ENCODE peak calls at places on chromosomes 2 and 18, in four cellular contexts. C, F, H and T are unnamed samples.
A peak's percentile ranks its signal among the peaks of the same experiment; 100 is the strongest.

GRCh38 chr2:181281206-181281832 is 175.9 kb upstream of the ITGA4 start:
- DNase-seq in H (no peak), C (peak; percentile 45), F (no peak), T (no peak)

GRCh38 chr2:161662373-161662772 is 38.2 kb downstream of the SLC4A10 start:
- DNase-seq in H (no peak), F (no peak), C (no peak), T (no peak)

GRCh38 chr2:143261986-143262784 is 133.0 kb downstream of the ARHGAP15 start:
- DNase-seq in C (no peak), F (peak; percentile 6), H (no peak), T (no peak)

GRCh38 chr2:217794133-217794986 is 208.4 kb downstream of the TNS1 start:
- DNase-seq in F (no peak), H (no peak), C (no peak), T (no peak)

GRCh38 chr2:74740395-74741075 is 86.5 kb downstream of the SEMA4F start:
- DNase-seq in H (peak; percentile 95), C (no peak), F (peak; percentile 87), T (no peak)

GRCh38 chr18:53687002-53687401 is 537.5 kb downstream of the MBD2 start:
- DNase-seq in H (no peak), F (no peak), C (no peak), T (peak; percentile 16)

GRCh38 chr2:120330946-120331822 is 14.8 kb upstream of the INHBB start:
- DNase-seq in C (peak; percentile 87), H (no peak), F (no peak), T (no peak)

GRCh38 chr2:127877136-127877535 is 8.6 kb downstream of the AMMECR1L start:
- DNase-seq in H (no peak), F (no peak), C (no peak), T (no peak)

GRCh38 chr2:47222813-47223564 is 67.9 kb upstream of the STPG4 start:
- DNase-seq in C (no peak), F (no peak), H (no peak), T (no peak)

GRCh38 chr2:85704800-85705679 is 10.9 kb downstream of the GNLY start:
- DNase-seq in H (no peak), C (peak; percentile 45), F (no peak), T (no peak)

GRCh38 chr2:218125095-218125494 is 733 bp upstream of the CXCR2 start:
- DNase-seq in C (no peak), H (no peak), F (no peak), T (no peak)

GRCh38 chr2:38601463-38602135 is 1.1 kb downstream of the HNRNPLL start:
- DNase-seq in H (no peak), C (peak; percentile 32), F (peak; percentile 16), T (peak; percentile 56)

GRCh38 chr2:134468093-134468640 is 214.3 kb downstream of the MGAT5 start:
- DNase-seq in C (no peak), H (no peak), F (no peak), T (no peak)

GRCh38 chr2:212528106-212528856 is 10.3 kb downstream of the ERBB4 start:
- DNase-seq in C (no peak), F (no peak), H (no peak), T (no peak)

GRCh38 chr2:120367649-120368048 is 21.7 kb downstream of the INHBB start:
- DNase-seq in H (no peak), F (no peak), C (no peak), T (no peak)

GRCh38 chr2:63862802-63863201 is 21.1 kb downstream of the UGP2 start:
- DNase-seq in C (no peak), F (peak; percentile 76), H (peak; percentile 70), T (no peak)

GRCh38 chr18:2847341-2848144 is 737 bp downstream of the EMILIN2 start:
- DNase-seq in H (no peak), C (no peak), F (peak; percentile 46), T (peak; percentile 69)

DNA sequence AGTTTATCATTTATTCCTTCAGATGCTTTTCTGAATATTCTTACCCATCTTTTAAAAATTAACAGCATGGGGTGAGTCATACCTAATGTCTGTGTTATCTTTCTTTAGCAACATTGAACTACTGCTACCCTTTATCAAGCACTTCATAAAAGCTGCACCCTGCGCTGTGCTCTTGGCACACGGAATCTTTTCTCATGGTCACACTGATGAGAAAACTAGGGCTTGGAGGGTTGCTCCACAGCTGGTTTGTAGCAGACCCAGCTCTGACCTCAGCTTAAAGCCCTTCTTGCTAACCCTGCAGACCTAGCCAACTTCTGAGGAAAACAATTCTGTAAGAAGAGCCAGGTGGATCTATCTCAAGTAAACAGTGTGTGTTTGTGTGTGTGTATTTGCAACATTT is 106.3 kb downstream of the RNF144A start:
- DNase-seq in C (no peak), H (no peak), F (peak; percentile 41), T (no peak)
- H3K4me1 ChIP-seq in C (no peaks in the 10 kb centered on the region), H (no peaks in the 10 kb centered on the region), F (peaks cover 23% of the 10 kb centered on the region), T (no peaks in the 10 kb centered on the region)

GRCh38 chr2:1626271-1626681 is 118.0 kb downstream of the PXDN start:
- DNase-seq in H (no peak), F (no peak), C (no peak), T (no peak)

GRCh38 chr2:1631292-1632005 is 112.9 kb downstream of the PXDN start:
- DNase-seq in H (no peak), C (no peak), F (no peak), T (no peak)

GRCh38 chr2:1627628-1628371 is 116.5 kb downstream of the PXDN start:
- DNase-seq in F (no peak), C (no peak), H (no peak), T (no peak)

GRCh38 chr2:1632006-1632348 is 112.3 kb downstream of the PXDN start:
- DNase-seq in C (peak; percentile 45), F (peak; percentile 38), H (no peak), T (no peak)

GRCh38 chr2:1628893-1629292 is 115.4 kb downstream of the PXDN start:
- DNase-seq in C (no peak), F (no peak), H (no peak), T (no peak)
- H3K9me2 ChIP-seq in C (no peaks in the 10 kb centered on the region), F (no peaks in the 10 kb centered on the region), H (no peaks in the 10 kb centered on the region), T (no peaks in the 10 kb centered on the region)

GRCh38 chr18:22207022-22207758 is 37.8 kb downstream of the GATA6 start:
- DNase-seq in C (no peak), F (no peak), H (no peak), T (no peak)

GRCh38 chr18:22204996-22205395 is 35.6 kb downstream of the GATA6 start:
- DNase-seq in C (no peak), H (no peak), F (no peak), T (no peak)

GRCh38 chr18:22203035-22203434 is 33.6 kb downstream of the GATA6 start:
- DNase-seq in H (no peak), C (no peak), F (no peak), T (no peak)

GRCh38 chr18:22200611-22201225 is 31.3 kb downstream of the GATA6 start:
- DNase-seq in H (no peak), F (no peak), C (no peak), T (peak; percentile 44)

GRCh38 chr18:22203892-22204536 is 34.6 kb downstream of the GATA6 start:
- DNase-seq in F (no peak), H (no peak), C (no peak), T (no peak)
- TF ChIP-seq EZH2phosphoT487 in F (no peak), H (no peak), C (no peak), T (no peak)

GRCh38 chr2:235433860-235434259 is 60.0 kb upstream of the AGAP1 start:
- DNase-seq in C (peak; percentile 61), F (no peak), H (no peak), T (no peak)
- H3K4me1 ChIP-seq in C (peaks cover 32% of the 10 kb centered on the region), F (no peaks in the 10 kb centered on the region), H (no peaks in the 10 kb centered on the region), T (no peaks in the 10 kb centered on the region)

DNA sequence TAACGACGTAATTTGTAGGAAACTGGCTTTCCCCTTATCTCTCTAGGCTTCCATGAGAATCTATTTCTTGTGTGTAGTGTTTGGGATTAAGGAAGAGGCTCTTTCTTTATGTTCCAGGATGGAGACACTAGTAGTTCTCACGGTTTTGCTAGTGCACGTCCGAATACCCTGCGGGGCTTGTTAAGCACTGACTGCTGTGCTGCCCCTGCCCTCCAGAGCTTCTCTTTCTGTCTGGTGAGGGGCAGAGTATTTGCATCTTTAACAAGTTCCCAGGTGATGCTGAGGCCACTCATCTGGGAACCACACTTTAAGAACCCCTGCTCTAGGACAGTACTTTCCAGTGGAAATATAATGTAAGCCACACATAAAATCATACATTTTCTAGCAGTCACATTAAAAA is 76.4 kb downstream of the SPATS2L start:
- DNase-seq in F (no peak), C (no peak), H (no peak), T (peak; percentile 59)
- H3K9me2 ChIP-seq in F (no peaks in the 10 kb centered on the region), C (no peaks in the 10 kb centered on the region), H (no peaks in the 10 kb centered on the region), T (no peaks in the 10 kb centered on the region)

GRCh38 chr2:196481323-196481695 is 158.2 kb upstream of the CCDC150 start:
- DNase-seq in C (no peak), F (peak; percentile 19), H (no peak), T (no peak)
- TF ChIP-seq EZH2phosphoT487 in C (no peak), F (no peak), H (no peak), T (no peak)

DNA sequence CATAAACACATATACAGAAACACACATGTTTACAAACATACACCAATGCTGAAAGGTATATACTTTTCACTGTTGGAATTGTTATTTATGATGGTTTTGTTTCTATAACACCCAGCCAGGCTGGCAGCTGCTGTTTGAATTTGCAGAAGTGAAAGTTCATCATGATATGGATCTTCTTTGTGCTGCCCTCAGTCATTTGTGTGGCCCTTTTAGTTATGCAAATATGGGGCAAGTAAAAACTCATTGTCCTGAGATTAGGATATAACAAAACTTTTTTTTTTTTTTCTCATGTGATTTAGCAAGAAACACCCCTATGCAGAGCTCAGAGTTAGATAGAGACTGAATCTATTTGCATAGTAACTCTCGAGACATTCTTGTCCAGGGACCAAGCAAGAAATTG is 714.1 kb downstream of the KCNJ3 start:
- DNase-seq in F (no peak), H (no peak), C (peak; percentile 37), T (peak; percentile 16)
- H3K4me1 ChIP-seq in F (no peaks in the 10 kb centered on the region), H (no peaks in the 10 kb centered on the region), C (no peaks in the 10 kb centered on the region), T (peaks cover 14% of the 10 kb centered on the region)

GRCh38 chr2:4135765-4136164 is 432.4 kb downstream of the DCDC2C start:
- DNase-seq in F (no peak), H (no peak), C (no peak), T (no peak)

GRCh38 chr2:4134881-4135565 is 431.6 kb downstream of the DCDC2C start:
- DNase-seq in C (no peak), F (no peak), H (no peak), T (no peak)

DNA sequence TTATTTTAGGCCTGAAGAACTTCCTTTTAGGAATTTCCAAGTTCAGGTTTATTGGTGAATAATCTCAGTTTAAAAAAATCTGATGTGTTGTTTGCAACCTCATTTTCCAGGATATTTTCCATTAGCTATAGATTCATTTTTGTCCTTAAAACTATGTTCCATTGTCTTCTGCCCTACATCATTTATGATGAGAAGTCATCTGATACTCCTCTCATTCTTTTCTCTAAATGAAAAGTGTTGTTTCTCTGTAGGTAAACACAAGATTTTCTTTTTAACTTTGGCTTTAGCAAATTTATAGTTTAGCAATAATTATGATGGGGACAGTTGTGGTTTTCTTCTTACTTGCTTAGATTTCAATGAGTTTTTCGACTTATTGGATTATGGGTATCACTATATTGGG is 427.3 kb downstream of the DCDC2C start:
- DNase-seq in C (no peak), H (no peak), F (no peak), T (no peak)
- H3K9me2 ChIP-seq in C (no peaks in the 10 kb centered on the region), H (no peaks in the 10 kb centered on the region), F (no peaks in the 10 kb centered on the region), T (no peaks in the 10 kb centered on the region)